ENCODE peak calls at places on chromosomes 1 and 21, in seven cellular contexts. O is heart left ventricle; A is HFF-Myc; W is HCT116; M is dorsolateral prefrontal cortex; F is stomach; T is CD4-positive, CD25-positive, alpha-beta regulatory T cell. Y is an unnamed sample.

GRCh38 chr1:39134768-39135333 is 69.6 kb upstream of the MACF1 start:
- DNase-seq in O (no peak), T (no peak), W (no peak), A (no peak), F (no peak), M (no peak), Y (no peak)

GRCh38 chr1:17155257-17155895 is 36.1 kb upstream of the PADI2 start:
- DNase-seq in M (no peak), T (no peak), F (no peak), O (no peak), W (no peak), A (no peak), Y (no peak)

GRCh38 chr1:36390411-36390810 is 4.7 kb upstream of the STK40 start:
- DNase-seq in A (no peak), T (no peak), W (no peak), M (no peak), F (no peak), O (no peak), Y (no peak)

GRCh38 chr1:65170511-65171142 is 22.6 kb downstream of the AK4 start:
- DNase-seq in O (no peak), W (no peak), A (no peak), F (peak), M (no peak), T (no peak), Y (peak)

GRCh38 chr21:36992671-36993070 is 13.8 kb upstream of the RIPPLY3 start:
- DNase-seq in M (no peak), F (peak), W (no peak), A (no peak), T (no peak), O (no peak), Y (no peak)

GRCh38 chr1:60510162-60510561 is 436.6 kb upstream of the C1orf87 start:
- DNase-seq in M (no peak), F (no peak), W (no peak), O (no peak), A (no peak), T (no peak), Y (no peak)

GRCh38 chr1:234589854-234590620 is 19.9 kb downstream of the IRF2BP2 start:
- DNase-seq in F (no peak), A (no peak), T (no peak), M (no peak), O (peak), W (no peak), Y (no peak)

GRCh38 chr1:154941332-154941995 is 4.9 kb upstream of the PMVK start:
- DNase-seq in A (no peak), M (no peak), O (no peak), F (peak), W (no peak), T (no peak), Y (no peak)

GRCh38 chr1:94955767-94956632 is 29.1 kb upstream of the CNN3 start:
- DNase-seq in F (no peak), T (no peak), M (no peak), A (no peak), W (no peak), O (peak), Y (no peak)

GRCh38 chr1:209807509-209807908 is 1.6 kb upstream of the IRF6 start:
- DNase-seq in O (no peak), M (no peak), W (no peak), F (no peak), T (no peak), A (no peak), Y (no peak)

GRCh38 chr1:192810253-192810880 is 1.5 kb downstream of the RGS2 start:
- DNase-seq in T (no peak), M (no peak), A (no peak), O (no peak), W (no peak), F (no peak), Y (no peak)

GRCh38 chr1:192814805-192815204 is 6.0 kb downstream of the RGS2 start:
- DNase-seq in M (no peak), F (no peak), T (no peak), O (no peak), A (no peak), W (no peak), Y (no peak)

GRCh38 chr1:192811594-192812239 is 2.9 kb downstream of the RGS2 start:
- DNase-seq in T (no peak), A (no peak), O (no peak), M (no peak), W (no peak), F (no peak), Y (no peak)

GRCh38 chr1:192809286-192810252 is 730 bp downstream of the RGS2 start:
- DNase-seq in O (peak), M (peak), F (peak), W (no peak), A (no peak), T (no peak), Y (no peak)

GRCh38 chr1:192812420-192813209 is 3.8 kb downstream of the RGS2 start:
- DNase-seq in O (no peak), T (no peak), W (no peak), M (no peak), A (no peak), F (no peak), Y (no peak)
- H3K4me3 ChIP-seq in O (no peak), T (no peak), W (no peak), M (no peak), A (no peak), F (peak), Y (no peak)

GRCh38 chr1:1021010-1021845 is 1.3 kb downstream of the AGRN start:
- DNase-seq in F (peak), W (no peak), O (peak), T (no peak), A (no peak), M (no peak), Y (no peak)
- H3K4me3 ChIP-seq in F (peak), W (peak), O (peak), T (no peak), A (peak), M (peak), Y (peak)

DNA sequence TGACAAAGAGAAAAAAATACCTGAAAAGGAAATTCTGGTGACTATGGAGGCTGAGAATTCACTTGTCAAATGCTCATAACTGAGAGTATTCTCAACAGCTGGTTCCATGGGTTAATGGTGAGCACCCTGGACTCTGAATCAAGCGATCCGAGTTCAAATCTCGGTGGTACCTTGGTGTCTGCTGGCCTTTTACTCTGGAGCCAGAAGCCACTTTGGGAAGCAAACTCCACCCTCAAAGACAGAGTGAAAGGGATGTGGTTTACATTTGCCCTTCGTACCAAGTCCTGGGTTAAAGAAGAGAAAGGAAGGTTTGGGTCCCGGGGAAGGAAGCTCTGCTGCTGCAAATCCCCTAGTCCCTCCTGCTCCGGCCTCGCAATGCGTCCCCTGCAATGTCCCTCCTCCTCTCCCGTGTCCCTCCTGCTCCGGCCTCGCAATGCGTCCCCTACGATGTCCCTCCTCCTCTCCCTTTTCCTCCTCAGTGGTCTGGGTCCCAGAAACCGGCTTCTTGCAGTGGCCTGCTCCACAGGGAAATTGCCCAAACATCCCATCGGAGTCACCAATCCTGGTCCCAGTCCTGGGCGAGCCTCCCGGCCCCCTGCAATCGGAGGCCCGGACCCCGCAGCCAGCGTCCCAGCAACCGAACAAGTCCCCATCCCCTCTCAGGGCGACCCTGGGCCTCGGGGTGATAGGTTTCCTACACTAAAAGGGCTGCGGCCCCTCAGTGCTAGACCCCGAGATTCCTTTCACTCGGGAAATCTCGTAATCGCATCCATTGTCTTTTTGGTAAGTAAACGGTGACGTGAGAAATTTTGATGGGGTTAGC is 129.4 kb downstream of the PPIAL4G start:
- DNase-seq in F (no peak), M (no peak), A (peak), T (no peak), W (peak), O (no peak), Y (peak)
- H3K4me3 ChIP-seq in F (no peak), M (no peak), A (no peak), T (no peak), W (no peak), O (peak), Y (peak)

DNA sequence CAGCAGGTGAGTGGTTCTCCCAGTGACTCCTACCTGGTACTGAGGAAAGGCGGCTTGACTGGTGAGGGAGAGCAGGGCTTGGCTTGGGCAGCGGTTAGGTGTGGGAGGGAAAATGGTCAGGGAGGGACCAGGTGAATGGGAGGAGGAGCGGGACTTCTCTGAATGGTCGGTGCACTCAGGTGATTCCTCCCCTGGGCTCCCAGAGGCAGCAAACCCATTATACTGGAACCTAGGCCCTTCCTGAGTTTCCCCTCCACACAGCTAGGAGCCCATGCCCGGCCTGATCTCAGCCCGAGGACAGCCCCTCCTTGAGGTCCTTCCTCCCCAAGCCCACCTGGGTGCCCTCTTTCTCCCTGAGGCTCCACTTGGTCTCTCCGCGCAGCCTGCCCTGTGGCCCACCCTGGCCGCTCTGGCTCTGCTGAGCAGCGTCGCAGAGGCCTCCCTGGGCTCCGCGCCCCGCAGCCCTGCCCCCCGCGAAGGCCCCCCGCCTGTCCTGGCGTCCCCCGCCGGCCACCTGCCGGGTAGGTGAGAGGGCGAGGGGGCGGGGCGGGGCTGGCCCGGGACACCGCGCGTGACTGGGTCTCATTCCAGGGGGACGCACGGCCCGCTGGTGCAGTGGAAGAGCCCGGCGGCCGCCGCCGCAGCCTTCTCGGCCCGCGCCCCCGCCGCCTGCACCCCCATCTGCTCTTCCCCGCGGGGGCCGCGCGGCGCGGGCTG is 2.3 kb downstream of the ARTN start:
- DNase-seq in M (no peak), O (no peak), W (no peak), T (no peak), A (no peak), F (peak), Y (no peak)
- H3K4me3 ChIP-seq in M (peak), O (peak), W (no peak), T (no peak), A (peak), F (peak), Y (peak)

DNA sequence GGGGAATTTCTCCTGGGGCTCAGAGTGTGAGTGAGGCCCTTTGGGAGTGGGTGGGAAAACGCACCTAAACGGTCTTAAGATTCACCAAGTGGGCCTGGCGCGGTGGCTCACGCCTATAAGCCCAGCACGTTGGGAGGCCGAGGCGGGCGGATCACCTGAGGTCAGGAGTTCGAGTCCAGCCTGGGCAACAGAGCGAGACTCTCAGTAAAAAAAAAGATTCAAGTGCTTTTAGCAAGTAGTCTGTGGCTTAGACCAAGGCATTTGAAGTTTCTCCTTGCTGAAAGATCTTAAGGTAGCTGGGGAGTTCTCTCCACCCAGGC is 1.4 kb downstream of the RPS8 start:
- DNase-seq in F (no peak), W (no peak), A (no peak), T (no peak), M (no peak), O (no peak), Y (no peak)
- H3K4me3 ChIP-seq in F (peak), W (peak), A (peak), T (peak), M (peak), O (peak), Y (peak)

GRCh38 chr1:153633161-153633746 is 612 bp upstream of the CHTOP start:
- DNase-seq in M (no peak), O (peak), F (peak), T (no peak), A (no peak), W (no peak), Y (no peak)
- H3K4me3 ChIP-seq in M (peak), O (peak), F (peak), T (peak), A (peak), W (peak), Y (peak)

GRCh38 chr1:85142753-85143152 is 58.1 kb downstream of the SYDE2 start:
- DNase-seq in F (no peak), O (peak), T (no peak), A (no peak), M (no peak), W (no peak), Y (no peak)

GRCh38 chr1:85148524-85149250 is 52.1 kb downstream of the SYDE2 start:
- DNase-seq in M (no peak), W (no peak), T (no peak), O (no peak), A (no peak), F (no peak), Y (peak)

GRCh38 chr1:85144351-85144750 is 56.5 kb downstream of the SYDE2 start:
- DNase-seq in F (no peak), T (no peak), W (no peak), O (no peak), M (no peak), A (no peak), Y (no peak)

GRCh38 chr1:85149805-85150204 is 51.0 kb downstream of the SYDE2 start:
- DNase-seq in T (no peak), A (no peak), M (no peak), O (no peak), F (no peak), W (no peak), Y (no peak)

GRCh38 chr1:85146972-85147359 is 53.9 kb downstream of the SYDE2 start:
- DNase-seq in W (no peak), A (no peak), O (no peak), M (no peak), T (no peak), F (no peak), Y (no peak)
- H3K4me3 ChIP-seq in W (no peak), A (no peak), O (no peak), M (no peak), T (no peak), F (no peak), Y (no peak)

DNA sequence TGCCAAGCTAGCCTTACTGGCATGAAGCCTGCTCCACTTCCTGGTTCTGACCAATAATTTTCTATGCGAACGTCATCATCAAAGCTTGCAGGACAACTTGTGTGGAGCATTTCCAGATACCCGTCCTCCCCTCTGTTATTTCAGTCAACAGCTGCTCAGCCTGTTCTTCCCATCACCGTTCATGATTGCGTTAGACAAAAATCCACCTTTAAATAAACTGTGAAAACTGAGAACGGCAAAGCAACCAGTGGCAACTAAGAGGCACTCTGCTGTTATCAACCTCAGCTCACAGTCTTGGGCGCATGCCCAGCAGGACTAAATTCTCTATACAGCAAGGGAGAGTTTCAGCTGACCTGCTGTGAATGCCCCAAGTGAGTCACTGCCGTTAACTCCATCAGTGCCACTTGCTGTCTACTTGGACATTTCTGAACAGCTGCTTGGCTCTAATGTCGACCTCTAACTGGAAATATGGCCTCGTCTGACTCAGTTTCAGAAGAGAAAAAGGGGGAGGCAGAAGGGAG is 207.4 kb upstream of the RUNX1 start:
- DNase-seq in M (peak), F (peak), O (peak), T (no peak), A (peak), W (peak), Y (peak)
- H3K4me3 ChIP-seq in M (no peak), F (no peak), O (no peak), T (no peak), A (peak), W (peak), Y (no peak)

GRCh38 chr1:116754203-116754977 is at the start of gene CD2:
- DNase-seq in M (no peak), F (peak), O (no peak), A (no peak), T (peak), W (no peak), Y (no peak)
- H3K4me3 ChIP-seq in M (no peak), F (peak), O (peak), A (no peak), T (peak), W (no peak), Y (no peak)

DNA sequence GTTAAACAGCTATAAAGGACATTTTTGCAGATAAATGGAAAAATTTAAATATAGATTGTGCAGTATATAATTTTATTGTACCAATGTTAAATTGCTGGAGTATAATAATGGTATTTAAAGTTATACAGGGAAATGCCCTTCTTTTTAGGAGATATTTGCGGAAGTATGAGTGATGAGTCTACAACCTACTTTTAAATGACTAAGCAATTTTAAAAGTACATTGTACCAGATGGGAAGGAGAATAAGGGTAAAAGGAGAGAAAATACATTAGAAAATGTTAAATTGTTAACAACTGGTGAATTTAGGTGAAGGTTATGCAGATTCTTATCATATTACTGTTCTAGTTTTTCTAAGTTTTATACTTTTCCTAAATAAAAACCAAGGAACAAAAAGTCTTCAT is 91.8 kb downstream of the ZZZ3 start:
- DNase-seq in F (no peak), A (no peak), W (no peak), M (no peak), T (no peak), O (no peak), Y (no peak)
- H3K4me3 ChIP-seq in F (no peak), A (no peak), W (no peak), M (no peak), T (no peak), O (no peak), Y (no peak)

Y was measured in skeletal muscle cell.